ENCODE peak calls at places on chromosomes 5 and 9, in four cellular contexts. One of them, this sample, is unnamed.

GRCh38 chr5:59380350-59380951 is 513.1 kb downstream of the PDE4D start:
- DNase-seq in WTC11: no peak
- DNase-seq in HepG2: peak; percentile 50
- DNase-seq in K562: peak; percentile 7
- DNase-seq in this sample: peak; percentile 76

GRCh38 chr5:138065102-138065501 is 18.7 kb upstream of the WNT8A start:
- DNase-seq in WTC11: peak; percentile 66
- DNase-seq in HepG2: no peak
- DNase-seq in K562: no peak
- DNase-seq in this sample: no peak

GRCh38 chr5:40646286-40646685 is 33.4 kb upstream of the PTGER4 start:
- DNase-seq in WTC11: no peak
- DNase-seq in HepG2: no peak
- DNase-seq in K562: no peak
- DNase-seq in this sample: no peak

GRCh38 chr5:65809817-65810531 is 88.0 kb downstream of the NLN start:
- DNase-seq in WTC11: no peak
- DNase-seq in HepG2: no peak
- DNase-seq in K562: no peak
- DNase-seq in this sample: no peak

GRCh38 chr5:135073771-135074345 is 39.8 kb upstream of the PITX1 start:
- DNase-seq in WTC11: no peak
- DNase-seq in HepG2: no peak
- DNase-seq in K562: no peak
- DNase-seq in this sample: no peak

GRCh38 chr9:95315108-95315746 is 2.3 kb downstream of the FANCC start:
- DNase-seq in WTC11: no peak
- DNase-seq in HepG2: peak; percentile 24
- DNase-seq in K562: no peak
- DNase-seq in this sample: no peak

GRCh38 chr9:108983885-108984284 is 29.4 kb downstream of the CTNNAL1 start:
- DNase-seq in WTC11: no peak
- DNase-seq in HepG2: no peak
- DNase-seq in K562: no peak
- DNase-seq in this sample: no peak

GRCh38 chr5:39843767-39844166 is 419.0 kb upstream of the DAB2 start:
- DNase-seq in WTC11: no peak
- DNase-seq in HepG2: no peak
- DNase-seq in K562: no peak
- DNase-seq in this sample: no peak

GRCh38 chr9:9392755-9393154 is 1220.0 kb downstream of the PTPRD start:
- DNase-seq in WTC11: peak; percentile 8
- DNase-seq in HepG2: no peak
- DNase-seq in K562: no peak
- DNase-seq in this sample: no peak

GRCh38 chr9:27528278-27528885 is 1.2 kb downstream of the MOB3B start:
- DNase-seq in WTC11: peak; percentile 85
- DNase-seq in HepG2: no peak
- DNase-seq in K562: peak; percentile 41
- DNase-seq in this sample: no peak

GRCh38 chr5:128121679-128122078 is 38.1 kb downstream of the SLC12A2 start:
- DNase-seq in WTC11: no peak
- DNase-seq in HepG2: no peak
- DNase-seq in K562: no peak
- DNase-seq in this sample: no peak

GRCh38 chr9:121304707-121305106 is 36.7 kb downstream of the GSN start:
- DNase-seq in WTC11: no peak
- DNase-seq in HepG2: no peak
- DNase-seq in K562: no peak
- DNase-seq in this sample: no peak

GRCh38 chr9:127929044-127929979 is 1.3 kb downstream of the PIP5KL1 start:
- DNase-seq in WTC11: no peak
- DNase-seq in HepG2: no peak
- DNase-seq in K562: no peak
- DNase-seq in this sample: no peak

GRCh38 chr9:124792976-124793594 is 16.2 kb downstream of the OLFML2A start:
- DNase-seq in WTC11: no peak
- DNase-seq in HepG2: no peak
- DNase-seq in K562: no peak
- DNase-seq in this sample: no peak

GRCh38 chr5:6404129-6404528 is 25.8 kb upstream of the MED10 start:
- DNase-seq in WTC11: no peak
- DNase-seq in HepG2: no peak
- DNase-seq in K562: no peak
- DNase-seq in this sample: peak; percentile 8

GRCh38 chr5:158422653-158423505 is 563.9 kb upstream of the CLINT1 start:
- DNase-seq in WTC11: no peak
- DNase-seq in HepG2: no peak
- DNase-seq in K562: no peak
- DNase-seq in this sample: no peak

GRCh38 chr5:144028058-144028457 is 142.4 kb downstream of the YIPF5 start:
- DNase-seq in WTC11: no peak
- DNase-seq in HepG2: no peak
- DNase-seq in K562: no peak
- DNase-seq in this sample: no peak
- TF ChIP-seq NR2C2 in WTC11: no peak
- TF ChIP-seq NR2C2 in HepG2: no peak
- TF ChIP-seq NR2C2 in K562: no peak
- TF ChIP-seq NR2C2 in this sample: no peak

GRCh38 chr9:135253305-135254004 is 166.0 kb downstream of the OLFM1 start:
- DNase-seq in WTC11: peak; percentile 56
- DNase-seq in HepG2: no peak
- DNase-seq in K562: peak; percentile 23
- DNase-seq in this sample: no peak
- TF ChIP-seq NR2C2 in WTC11: no peak
- TF ChIP-seq NR2C2 in HepG2: no peak
- TF ChIP-seq NR2C2 in K562: no peak
- TF ChIP-seq NR2C2 in this sample: no peak

GRCh38 chr5:172636279-172637050 is 4.6 kb upstream of the NEURL1B start:
- DNase-seq in WTC11: no peak
- DNase-seq in HepG2: no peak
- DNase-seq in K562: no peak
- DNase-seq in this sample: no peak

GRCh38 chr5:172637740-172638139 is 3.3 kb upstream of the NEURL1B start:
- DNase-seq in WTC11: no peak
- DNase-seq in HepG2: no peak
- DNase-seq in K562: no peak
- DNase-seq in this sample: no peak

GRCh38 chr5:172638209-172638768 is 2.8 kb upstream of the NEURL1B start:
- DNase-seq in WTC11: no peak
- DNase-seq in HepG2: no peak
- DNase-seq in K562: no peak
- DNase-seq in this sample: no peak

GRCh38 chr5:172635038-172635437 is 6.0 kb upstream of the NEURL1B start:
- DNase-seq in WTC11: no peak
- DNase-seq in HepG2: no peak
- DNase-seq in K562: no peak
- DNase-seq in this sample: no peak

GRCh38 chr5:172637122-172637580 is 3.9 kb upstream of the NEURL1B start:
- DNase-seq in WTC11: no peak
- DNase-seq in HepG2: no peak
- DNase-seq in K562: no peak
- DNase-seq in this sample: no peak
- TF ChIP-seq NR2C2 in WTC11: no peak
- TF ChIP-seq NR2C2 in HepG2: no peak
- TF ChIP-seq NR2C2 in K562: no peak
- TF ChIP-seq NR2C2 in this sample: no peak

DNA sequence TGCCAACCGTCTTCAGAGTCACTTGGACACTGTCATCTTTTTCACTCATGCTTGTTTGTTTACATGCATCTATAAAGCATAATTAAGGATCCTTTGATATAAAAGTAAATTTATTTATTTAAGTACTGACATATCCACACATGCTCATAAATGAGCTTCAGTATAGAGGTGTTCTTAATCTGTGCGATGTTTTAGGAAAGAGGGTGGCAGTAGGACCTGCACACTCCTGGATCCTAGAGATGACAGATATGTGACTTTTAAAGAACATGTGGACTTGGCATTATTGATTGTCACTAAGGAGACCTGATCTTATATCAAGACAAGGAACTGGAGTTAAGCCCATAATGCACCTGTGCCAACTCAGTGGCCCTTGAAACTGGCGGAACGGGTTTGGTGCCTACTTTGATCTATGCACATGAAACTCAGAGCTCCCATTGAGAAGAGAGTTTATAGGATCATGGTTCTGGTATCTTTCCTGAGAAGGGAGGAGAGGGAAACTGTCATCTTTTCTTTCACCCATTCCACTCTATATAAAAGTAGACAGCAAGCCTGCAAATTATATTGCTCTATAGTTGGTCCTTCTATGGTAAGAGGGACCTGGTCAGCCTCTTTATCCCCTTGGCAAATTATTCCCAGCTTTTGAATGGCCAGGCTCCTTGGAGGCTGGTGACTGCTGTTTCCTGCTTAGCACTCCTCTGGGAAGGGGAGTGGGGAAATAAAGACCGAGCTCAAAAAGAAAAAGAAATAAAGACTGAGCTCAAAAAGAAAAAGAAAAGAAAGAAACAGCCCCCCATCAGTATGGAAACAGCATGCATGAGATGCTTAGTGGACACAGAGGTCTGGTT is 57.8 kb upstream of the LIFR start:
- DNase-seq in WTC11: no peak
- DNase-seq in HepG2: no peak
- DNase-seq in K562: no peak
- DNase-seq in this sample: no peak
- TF ChIP-seq NR2C2 in WTC11: no peak
- TF ChIP-seq NR2C2 in HepG2: no peak
- TF ChIP-seq NR2C2 in K562: no peak
- TF ChIP-seq NR2C2 in this sample: no peak

GRCh38 chr9:36976371-36977030 is 57.6 kb downstream of the PAX5 start:
- DNase-seq in WTC11: no peak
- DNase-seq in HepG2: no peak
- DNase-seq in K562: no peak
- DNase-seq in this sample: no peak
- TF ChIP-seq NR2C2 in WTC11: no peak
- TF ChIP-seq NR2C2 in HepG2: no peak
- TF ChIP-seq NR2C2 in K562: no peak
- TF ChIP-seq NR2C2 in this sample: no peak

DNA sequence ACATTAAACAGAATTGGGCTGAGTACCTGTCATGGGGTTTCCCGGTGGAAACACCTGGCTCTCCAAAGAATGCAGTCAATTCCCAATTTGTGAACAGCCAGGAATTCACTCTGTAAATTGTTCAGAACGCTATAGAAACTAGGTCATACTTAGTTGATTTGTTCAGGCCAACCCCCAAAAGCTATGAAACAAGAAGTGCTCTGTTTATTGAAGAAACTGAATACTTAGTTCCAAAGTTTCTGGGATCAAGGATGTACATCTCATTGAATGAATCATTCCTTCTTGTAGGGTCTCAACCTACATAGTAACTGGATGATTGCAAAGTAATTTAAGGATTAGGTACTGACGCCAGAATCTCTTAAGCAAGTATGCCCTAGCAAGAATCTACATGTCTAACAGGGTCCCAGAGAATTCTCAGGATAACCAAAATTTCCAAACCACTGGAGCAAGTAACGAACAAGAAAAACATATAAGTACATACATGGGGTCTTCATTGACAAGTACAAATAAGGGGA is 659 bp upstream of the TUSC1 start:
- DNase-seq in WTC11: no peak
- DNase-seq in HepG2: no peak
- DNase-seq in K562: no peak
- DNase-seq in this sample: no peak
- TF ChIP-seq NR2C2 in WTC11: no peak
- TF ChIP-seq NR2C2 in HepG2: no peak
- TF ChIP-seq NR2C2 in K562: no peak
- TF ChIP-seq NR2C2 in this sample: no peak